ENCODE peak calls at places on chromosomes 6 and 20, in five cellular contexts. Y is fibroblast of lung, R is pancreas, H is heart right ventricle, C is GM13976. V is an unnamed sample.

GRCh38 chr6:128513878-128514277 is 6.5 kb downstream of the PTPRK start:
- DNase-seq in Y (no peak), H (no peak), R (no peak), C (no peak), V (no peak)

GRCh38 chr6:112511441-112511840 is 164.3 kb downstream of the RFPL4B start:
- DNase-seq in H (no peak), R (no peak), Y (no peak), C (no peak), V (no peak)

GRCh38 chr6:38068854-38069253 is 249.3 kb downstream of the ZFAND3 start:
- DNase-seq in Y (peak), H (peak), R (no peak), C (no peak), V (no peak)

GRCh38 chr6:28980797-28981390 is 24.2 kb downstream of the ZNF311 start:
- DNase-seq in H (peak), C (peak), Y (peak), R (no peak), V (peak)

GRCh38 chr6:127301199-127301700 is 34.6 kb downstream of the RNF146 start:
- DNase-seq in C (no peak), R (no peak), Y (peak), H (no peak), V (no peak)

GRCh38 chr6:138647006-138647405 is 126.6 kb upstream of the CCDC28A start:
- DNase-seq in Y (peak), H (no peak), C (no peak), R (no peak), V (no peak)

GRCh38 chr6:90216081-90216977 is 80.3 kb downstream of the BACH2 start:
- DNase-seq in Y (peak), R (peak), H (no peak), C (peak), V (peak)

GRCh38 chr6:6742535-6742934 is 154.0 kb downstream of the LY86 start:
- DNase-seq in Y (no peak), R (no peak), C (no peak), H (no peak), V (no peak)

GRCh38 chr6:26295691-26296555 is 69.1 kb upstream of the BTN3A2 start:
- DNase-seq in Y (peak), H (no peak), R (no peak), C (no peak), V (peak)

GRCh38 chr6:12232339-12232738 is 57.8 kb upstream of the EDN1 start:
- DNase-seq in C (no peak), R (no peak), Y (peak), H (no peak), V (peak)

GRCh38 chr20:20391766-20392165 is 23.9 kb downstream of the INSM1 start:
- DNase-seq in R (no peak), H (no peak), C (no peak), Y (no peak), V (no peak)

GRCh38 chr6:27668442-27669275 is 195.8 kb upstream of the ZNF184 start:
- DNase-seq in Y (peak), R (peak), C (no peak), H (no peak), V (peak)

GRCh38 chr20:38907918-38908677 is 18.1 kb upstream of the FAM83D start:
- DNase-seq in C (no peak), H (no peak), R (no peak), Y (no peak), V (no peak)

GRCh38 chr20:362271-363254 is 15.7 kb downstream of the NRSN2 start:
- DNase-seq in C (peak), Y (peak), H (peak), R (peak), V (peak)

GRCh38 chr6:110560239-110561015 is 84.0 kb upstream of the SLC22A16 start:
- DNase-seq in H (no peak), R (no peak), Y (no peak), C (no peak), V (no peak)

GRCh38 chr20:63878855-63879254 is 13.8 kb downstream of the TPD52L2 start:
- DNase-seq in Y (no peak), C (no peak), H (no peak), R (no peak), V (no peak)

GRCh38 chr6:17474289-17474688 is 80.9 kb downstream of the CAP2 start:
- DNase-seq in C (no peak), R (no peak), Y (no peak), H (no peak), V (no peak)

GRCh38 chr20:46458891-46459750 is 52.7 kb upstream of the ELMO2 start:
- DNase-seq in C (no peak), H (no peak), Y (peak), R (peak), V (no peak)

GRCh38 chr6:153043719-153044118 is 41.2 kb upstream of the MTRF1L start:
- DNase-seq in C (no peak), R (no peak), Y (no peak), H (no peak), V (no peak)

GRCh38 chr20:61850926-61851900 is 214.5 kb downstream of the TAF4 start:
- DNase-seq in R (no peak), H (no peak), Y (no peak), C (no peak), V (no peak)

GRCh38 chr6:164967102-164967501 is 342.3 kb downstream of the C6orf118 start:
- DNase-seq in H (no peak), Y (no peak), C (no peak), R (no peak), V (no peak)

GRCh38 chr6:112289039-112289566 is 34.7 kb upstream of the LAMA4 start:
- DNase-seq in Y (peak), C (no peak), R (no peak), H (peak), V (no peak)

GRCh38 chr6:42176981-42177380 is 3.8 kb downstream of the GUCA1A start:
- DNase-seq in Y (no peak), R (no peak), H (no peak), C (no peak), V (no peak)

GRCh38 chr6:131658287-131658686 is 21.2 kb downstream of the ENPP3 start:
- DNase-seq in H (no peak), C (no peak), R (no peak), Y (no peak), V (no peak)

GRCh38 chr6:108945686-108946158 is 97.5 kb downstream of the ARMC2 start:
- DNase-seq in Y (peak), R (peak), C (no peak), H (peak), V (no peak)

DNA sequence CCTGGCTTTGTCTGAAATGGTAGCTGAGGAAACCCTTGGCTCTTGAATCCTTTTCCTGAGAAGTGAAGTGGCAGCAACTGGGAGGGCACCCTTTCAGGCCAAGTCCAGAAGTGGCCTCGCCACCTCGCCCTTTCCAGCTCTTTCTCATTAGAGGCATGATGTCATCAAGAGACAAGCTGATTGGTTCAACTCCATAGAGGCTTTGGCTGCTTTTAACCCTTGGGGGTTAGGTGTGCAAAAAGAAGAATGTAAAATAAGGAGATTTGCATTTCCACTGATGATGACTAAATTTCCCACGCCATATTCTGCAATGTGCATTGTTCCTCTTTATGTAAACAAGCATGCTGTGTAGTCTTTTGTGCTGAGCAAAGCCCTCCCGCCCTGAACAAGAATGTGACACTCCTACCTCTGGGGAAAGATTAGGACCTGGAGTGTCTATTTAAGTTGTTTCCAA is 116.5 kb downstream of the TCP11 start:
- DNase-seq in Y (peak), H (peak), R (no peak), C (no peak), V (no peak)
- TF ChIP-seq CTCF in Y (no peak), H (no peak), R (no peak), C (no peak), V (no peak)

DNA sequence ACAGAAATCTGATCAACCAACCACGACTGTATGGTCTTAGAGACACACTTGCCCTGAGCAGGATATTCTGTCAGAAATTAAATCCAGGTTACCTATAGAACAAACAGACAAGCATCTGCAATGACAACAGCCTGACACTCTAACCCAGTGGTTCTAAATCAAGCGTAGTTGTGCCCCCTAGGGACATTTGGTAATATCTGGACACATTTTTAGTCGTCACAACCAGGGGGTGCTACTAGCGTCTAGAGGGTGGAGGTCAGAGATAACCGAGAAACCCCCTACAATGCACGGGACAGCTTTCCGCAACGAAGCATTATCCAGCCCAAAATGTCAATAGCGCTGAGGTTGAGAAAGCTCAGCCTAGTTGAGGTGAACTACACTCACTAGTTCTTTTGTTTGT is 32.3 kb downstream of the ID4 start:
- DNase-seq in C (no peak), R (no peak), H (no peak), Y (no peak), V (no peak)
- TF ChIP-seq CTCF in C (no peak), R (no peak), H (no peak), Y (no peak), V (no peak)

GRCh38 chr20:44701116-44701865 is 13.9 kb upstream of the CCN5 start:
- DNase-seq in R (peak), C (no peak), Y (peak), H (no peak), V (no peak)
- TF ChIP-seq CTCF in R (no peak), C (no peak), Y (no peak), H (no peak), V (no peak)

DNA sequence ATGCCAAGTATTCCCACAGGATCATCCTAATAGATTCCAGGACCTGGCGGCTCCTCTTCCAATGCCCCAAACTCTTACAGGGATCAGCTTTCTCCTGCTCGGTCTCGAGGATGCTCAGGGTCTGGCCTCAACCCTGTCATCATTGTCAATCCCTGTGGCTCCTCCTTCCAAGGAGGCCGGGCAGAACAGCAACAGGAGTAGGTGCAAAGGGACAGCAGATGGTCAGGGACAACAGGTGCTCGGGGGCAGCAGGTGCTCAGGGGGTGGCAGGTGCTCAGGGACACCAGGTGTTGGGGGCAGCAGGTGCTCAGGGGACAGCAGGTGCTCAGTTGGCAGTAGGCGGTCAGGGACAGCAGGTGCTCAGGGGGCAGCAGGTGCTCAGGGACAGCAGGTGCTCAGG is 84.8 kb downstream of the TTLL2 start:
- DNase-seq in C (no peak), R (no peak), H (no peak), Y (no peak), V (no peak)
- TF ChIP-seq CTCF in C (no peak), R (no peak), H (no peak), Y (no peak), V (no peak)

GRCh38 chr6:105301756-105302616 is 100.9 kb downstream of the PREP start:
- DNase-seq in R (no peak), C (no peak), H (no peak), Y (peak), V (no peak)

GRCh38 chr6:105300090-105300489 is 102.8 kb downstream of the PREP start:
- DNase-seq in Y (peak), H (no peak), C (no peak), R (no peak), V (no peak)

GRCh38 chr6:105304366-105304765 is 98.5 kb downstream of the PREP start:
- DNase-seq in C (no peak), R (no peak), H (no peak), Y (no peak), V (no peak)

GRCh38 chr6:105301072-105301503 is 101.8 kb downstream of the PREP start:
- DNase-seq in Y (peak), C (no peak), R (no peak), H (peak), V (no peak)

DNA sequence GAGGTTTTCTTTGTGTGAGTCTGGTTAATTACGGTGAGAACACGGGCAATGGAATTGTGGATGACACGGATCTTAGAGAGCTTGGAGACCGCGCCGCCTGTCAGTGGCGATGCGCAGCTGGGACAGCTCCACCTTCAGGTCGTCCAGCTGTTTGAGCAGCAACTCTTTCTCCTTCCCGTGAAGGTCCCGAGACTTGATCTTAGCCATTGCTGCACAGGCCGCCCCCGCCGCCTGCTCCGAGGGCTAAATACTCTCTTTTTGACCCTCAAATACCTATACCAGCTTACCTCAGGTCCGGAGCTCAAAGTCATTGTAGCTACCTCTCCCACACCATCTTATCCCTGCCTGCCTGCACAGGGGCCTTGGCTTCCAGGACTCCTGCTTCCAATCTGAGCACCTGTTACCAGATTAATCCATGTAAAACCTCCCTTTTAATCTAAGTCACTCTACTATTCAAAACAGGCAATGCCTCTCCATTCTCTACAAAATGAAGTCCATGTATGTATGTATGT is 100.2 kb downstream of the PREP start:
- DNase-seq in Y (no peak), H (no peak), R (no peak), C (no peak), V (no peak)
- TF ChIP-seq CTCF in Y (no peak), H (no peak), R (no peak), C (no peak), V (no peak)

GRCh38 chr6:85677243-85677956 is 34.7 kb upstream of the SYNCRIP start:
- DNase-seq in C (no peak), Y (peak), R (no peak), H (no peak), V (no peak)
- TF ChIP-seq CTCF in C (no peak), Y (no peak), R (no peak), H (peak), V (peak)

GRCh38 chr20:6180531-6180930 is 57.7 kb upstream of the FERMT1 start:
- DNase-seq in C (no peak), H (no peak), R (no peak), Y (no peak), V (no peak)

GRCh38 chr20:6173481-6173880 is 50.7 kb upstream of the FERMT1 start:
- DNase-seq in Y (no peak), C (no peak), R (no peak), H (no peak), V (no peak)

GRCh38 chr20:6184086-6184485 is 61.3 kb upstream of the FERMT1 start:
- DNase-seq in Y (no peak), H (no peak), C (no peak), R (no peak), V (no peak)

DNA sequence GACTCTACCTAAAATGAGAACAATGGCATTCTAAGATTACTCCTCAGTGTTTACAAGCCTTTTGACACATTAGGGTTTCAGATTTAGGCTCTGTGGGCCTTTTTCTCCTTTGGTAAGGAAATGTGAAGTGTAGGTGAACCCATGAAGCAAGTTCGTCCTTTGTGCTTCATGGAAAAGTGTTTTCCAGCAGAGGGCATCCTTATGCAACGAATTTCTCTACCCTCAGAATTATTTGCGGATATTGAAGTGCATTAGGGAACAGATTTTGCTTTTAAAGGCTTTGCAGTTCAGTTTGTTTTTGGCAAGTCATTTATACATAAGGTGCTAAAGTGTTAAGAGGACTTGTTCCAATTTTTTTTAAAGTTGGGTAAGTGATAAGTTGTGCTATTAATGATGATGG is 55.7 kb upstream of the FERMT1 start:
- DNase-seq in H (peak), R (no peak), Y (peak), C (no peak), V (no peak)
- TF ChIP-seq CTCF in H (peak), R (peak), Y (peak), C (peak), V (no peak)

V was measured in GM20000.